ENCODE peak calls at places on chromosome 21, in eight cellular contexts. One of them, this sample, is unnamed.

GRCh38 chr21:14376854-14377253 is 6.1 kb downstream of the HSPA13 start:
- DNase-seq in heart right ventricle: no peak
- DNase-seq in SK-MEL-5: peak
- DNase-seq in endothelial cell: no peak
- DNase-seq in ovary: no peak
- DNase-seq in tibial artery: no peak
- DNase-seq in renal cortical epithelial cell: no peak
- DNase-seq in endodermal cell: peak
- DNase-seq in this sample: no peak

GRCh38 chr21:42440187-42440792 is 36.6 kb downstream of the UBASH3A start:
- DNase-seq in heart right ventricle: no peak
- DNase-seq in SK-MEL-5: no peak
- DNase-seq in endothelial cell: no peak
- DNase-seq in ovary: no peak
- DNase-seq in tibial artery: no peak
- DNase-seq in renal cortical epithelial cell: no peak
- DNase-seq in endodermal cell: no peak
- DNase-seq in this sample: no peak

GRCh38 chr21:45823100-45823681 is 158.4 kb upstream of the COL6A1 start:
- DNase-seq in heart right ventricle: no peak
- DNase-seq in SK-MEL-5: no peak
- DNase-seq in endothelial cell: no peak
- DNase-seq in ovary: no peak
- DNase-seq in tibial artery: no peak
- DNase-seq in renal cortical epithelial cell: no peak
- DNase-seq in endodermal cell: no peak
- DNase-seq in this sample: no peak

GRCh38 chr21:43340491-43341348 is 86.2 kb downstream of the SIK1 start:
- DNase-seq in heart right ventricle: no peak
- DNase-seq in SK-MEL-5: peak
- DNase-seq in endothelial cell: no peak
- DNase-seq in ovary: peak
- DNase-seq in tibial artery: no peak
- DNase-seq in renal cortical epithelial cell: peak
- DNase-seq in endodermal cell: peak
- DNase-seq in this sample: no peak

GRCh38 chr21:45145146-45145545 is 70.8 kb downstream of the ADARB1 start:
- DNase-seq in heart right ventricle: no peak
- DNase-seq in SK-MEL-5: no peak
- DNase-seq in endothelial cell: no peak
- DNase-seq in ovary: no peak
- DNase-seq in tibial artery: no peak
- DNase-seq in renal cortical epithelial cell: no peak
- DNase-seq in endodermal cell: peak
- DNase-seq in this sample: no peak

GRCh38 chr21:46503922-46504539 is 45.3 kb downstream of the DIP2A start:
- DNase-seq in heart right ventricle: no peak
- DNase-seq in SK-MEL-5: no peak
- DNase-seq in endothelial cell: no peak
- DNase-seq in ovary: no peak
- DNase-seq in tibial artery: no peak
- DNase-seq in renal cortical epithelial cell: no peak
- DNase-seq in endodermal cell: no peak
- DNase-seq in this sample: no peak

GRCh38 chr21:33924766-33925100 is 9.1 kb upstream of the ATP5PO start:
- DNase-seq in heart right ventricle: no peak
- DNase-seq in SK-MEL-5: peak
- DNase-seq in endothelial cell: no peak
- DNase-seq in ovary: no peak
- DNase-seq in tibial artery: no peak
- DNase-seq in renal cortical epithelial cell: peak
- DNase-seq in endodermal cell: no peak
- DNase-seq in this sample: no peak

GRCh38 chr21:32278068-32278467 is 781 bp downstream of the MIS18A start:
- DNase-seq in heart right ventricle: no peak
- DNase-seq in SK-MEL-5: no peak
- DNase-seq in endothelial cell: no peak
- DNase-seq in ovary: no peak
- DNase-seq in tibial artery: no peak
- DNase-seq in renal cortical epithelial cell: no peak
- DNase-seq in endodermal cell: no peak
- DNase-seq in this sample: no peak

GRCh38 chr21:38990424-38990794 is 184.7 kb downstream of the ETS2 start:
- DNase-seq in heart right ventricle: no peak
- DNase-seq in SK-MEL-5: no peak
- DNase-seq in endothelial cell: no peak
- DNase-seq in ovary: no peak
- DNase-seq in tibial artery: no peak
- DNase-seq in renal cortical epithelial cell: no peak
- DNase-seq in endodermal cell: peak
- DNase-seq in this sample: no peak

GRCh38 chr21:45575304-45575992 is 33.2 kb upstream of the SLC19A1 start:
- DNase-seq in heart right ventricle: no peak
- DNase-seq in SK-MEL-5: no peak
- DNase-seq in endothelial cell: no peak
- DNase-seq in ovary: no peak
- DNase-seq in tibial artery: peak
- DNase-seq in renal cortical epithelial cell: no peak
- DNase-seq in endodermal cell: peak
- DNase-seq in this sample: no peak

GRCh38 chr21:40386301-40386911 is 460.6 kb downstream of the DSCAM start:
- DNase-seq in heart right ventricle: peak
- DNase-seq in SK-MEL-5: peak
- DNase-seq in endothelial cell: peak
- DNase-seq in ovary: no peak
- DNase-seq in tibial artery: no peak
- DNase-seq in renal cortical epithelial cell: no peak
- DNase-seq in endodermal cell: peak
- DNase-seq in this sample: peak

GRCh38 chr21:33670076-33670475 is 27.8 kb downstream of the ITSN1 start:
- DNase-seq in heart right ventricle: no peak
- DNase-seq in SK-MEL-5: no peak
- DNase-seq in endothelial cell: no peak
- DNase-seq in ovary: no peak
- DNase-seq in tibial artery: no peak
- DNase-seq in renal cortical epithelial cell: no peak
- DNase-seq in endodermal cell: no peak
- DNase-seq in this sample: no peak

GRCh38 chr21:16797530-16797929 is 715.3 kb upstream of the CXADR start:
- DNase-seq in heart right ventricle: no peak
- DNase-seq in SK-MEL-5: no peak
- DNase-seq in endothelial cell: no peak
- DNase-seq in ovary: no peak
- DNase-seq in tibial artery: no peak
- DNase-seq in renal cortical epithelial cell: no peak
- DNase-seq in endodermal cell: no peak
- DNase-seq in this sample: no peak

GRCh38 chr21:33368576-33368975 is 34.6 kb upstream of the IFNGR2 start:
- DNase-seq in heart right ventricle: no peak
- DNase-seq in SK-MEL-5: no peak
- DNase-seq in endothelial cell: no peak
- DNase-seq in ovary: no peak
- DNase-seq in tibial artery: peak
- DNase-seq in renal cortical epithelial cell: no peak
- DNase-seq in endodermal cell: peak
- DNase-seq in this sample: no peak

GRCh38 chr21:37032877-37033471 is 26.5 kb downstream of the RIPPLY3 start:
- DNase-seq in heart right ventricle: no peak
- DNase-seq in SK-MEL-5: peak
- DNase-seq in endothelial cell: no peak
- DNase-seq in ovary: no peak
- DNase-seq in tibial artery: no peak
- DNase-seq in renal cortical epithelial cell: peak
- DNase-seq in endodermal cell: no peak
- DNase-seq in this sample: no peak

GRCh38 chr21:15552914-15553491 is 176.8 kb upstream of the USP25 start:
- DNase-seq in heart right ventricle: no peak
- DNase-seq in SK-MEL-5: peak
- DNase-seq in endothelial cell: no peak
- DNase-seq in ovary: no peak
- DNase-seq in tibial artery: no peak
- DNase-seq in renal cortical epithelial cell: peak
- DNase-seq in endodermal cell: no peak
- DNase-seq in this sample: no peak

GRCh38 chr21:34684174-34684876 is 15.5 kb downstream of the CLIC6 start:
- DNase-seq in heart right ventricle: no peak
- DNase-seq in SK-MEL-5: no peak
- DNase-seq in endothelial cell: no peak
- DNase-seq in ovary: no peak
- DNase-seq in tibial artery: no peak
- DNase-seq in renal cortical epithelial cell: no peak
- DNase-seq in endodermal cell: no peak
- DNase-seq in this sample: no peak

GRCh38 chr21:31624181-31624580 is 35.3 kb upstream of the SOD1 start:
- DNase-seq in heart right ventricle: no peak
- DNase-seq in SK-MEL-5: peak
- DNase-seq in endothelial cell: no peak
- DNase-seq in ovary: no peak
- DNase-seq in tibial artery: no peak
- DNase-seq in renal cortical epithelial cell: no peak
- DNase-seq in endodermal cell: no peak
- DNase-seq in this sample: no peak

GRCh38 chr21:26972131-26972707 is 5.3 kb upstream of the ADAMTS5 start:
- DNase-seq in heart right ventricle: no peak
- DNase-seq in SK-MEL-5: no peak
- DNase-seq in endothelial cell: no peak
- DNase-seq in ovary: no peak
- DNase-seq in tibial artery: no peak
- DNase-seq in renal cortical epithelial cell: no peak
- DNase-seq in endodermal cell: no peak
- DNase-seq in this sample: no peak